ENCODE peak calls at places on chromosomes 12 and 14, in six cellular contexts. One of them, this sample, is unnamed.

GRCh38 chr12:111444314-111444705 is 38.6 kb downstream of the SH2B3 start:
- DNase-seq in CD8-positive, alpha-beta T cell: no peak
- DNase-seq in stimulated activated effector memory CD8-positive, alpha-beta T cell treated with anti-CD3 and anti-CD28 coated beads, Interleukin-12 subunit alpha, Interleukin-12 subunit beta, amount 100 ng/mL, for 72 hours: no peak
- DNase-seq in transverse colon: peak
- DNase-seq in sciatic nerve: no peak
- DNase-seq in NCI-H460: no peak
- DNase-seq in this sample: no peak

GRCh38 chr14:52286659-52287649 is 19.5 kb downstream of the PTGDR start:
- DNase-seq in CD8-positive, alpha-beta T cell: no peak
- DNase-seq in stimulated activated effector memory CD8-positive, alpha-beta T cell treated with anti-CD3 and anti-CD28 coated beads, Interleukin-12 subunit alpha, Interleukin-12 subunit beta, amount 100 ng/mL, for 72 hours: no peak
- DNase-seq in transverse colon: no peak
- DNase-seq in sciatic nerve: no peak
- DNase-seq in NCI-H460: no peak
- DNase-seq in this sample: peak

GRCh38 chr12:16606936-16607335 is 974 bp upstream of the LMO3 start:
- DNase-seq in CD8-positive, alpha-beta T cell: no peak
- DNase-seq in stimulated activated effector memory CD8-positive, alpha-beta T cell treated with anti-CD3 and anti-CD28 coated beads, Interleukin-12 subunit alpha, Interleukin-12 subunit beta, amount 100 ng/mL, for 72 hours: no peak
- DNase-seq in transverse colon: no peak
- DNase-seq in sciatic nerve: no peak
- DNase-seq in NCI-H460: no peak
- DNase-seq in this sample: no peak

GRCh38 chr12:89970646-89971192 is 262.1 kb upstream of the ATP2B1 start:
- DNase-seq in CD8-positive, alpha-beta T cell: no peak
- DNase-seq in stimulated activated effector memory CD8-positive, alpha-beta T cell treated with anti-CD3 and anti-CD28 coated beads, Interleukin-12 subunit alpha, Interleukin-12 subunit beta, amount 100 ng/mL, for 72 hours: no peak
- DNase-seq in transverse colon: no peak
- DNase-seq in sciatic nerve: no peak
- DNase-seq in NCI-H460: no peak
- DNase-seq in this sample: no peak

GRCh38 chr14:80350707-80351106 is 139.4 kb upstream of the DIO2 start:
- DNase-seq in CD8-positive, alpha-beta T cell: no peak
- DNase-seq in stimulated activated effector memory CD8-positive, alpha-beta T cell treated with anti-CD3 and anti-CD28 coated beads, Interleukin-12 subunit alpha, Interleukin-12 subunit beta, amount 100 ng/mL, for 72 hours: no peak
- DNase-seq in transverse colon: no peak
- DNase-seq in sciatic nerve: no peak
- DNase-seq in NCI-H460: no peak
- DNase-seq in this sample: peak

GRCh38 chr12:4164591-4165558 is 108.7 kb upstream of the CCND2 start:
- DNase-seq in CD8-positive, alpha-beta T cell: peak
- DNase-seq in stimulated activated effector memory CD8-positive, alpha-beta T cell treated with anti-CD3 and anti-CD28 coated beads, Interleukin-12 subunit alpha, Interleukin-12 subunit beta, amount 100 ng/mL, for 72 hours: peak
- DNase-seq in transverse colon: peak
- DNase-seq in sciatic nerve: peak
- DNase-seq in NCI-H460: no peak
- DNase-seq in this sample: peak

GRCh38 chr12:68304626-68305025 is 27.5 kb downstream of the MDM1 start:
- DNase-seq in CD8-positive, alpha-beta T cell: no peak
- DNase-seq in stimulated activated effector memory CD8-positive, alpha-beta T cell treated with anti-CD3 and anti-CD28 coated beads, Interleukin-12 subunit alpha, Interleukin-12 subunit beta, amount 100 ng/mL, for 72 hours: no peak
- DNase-seq in transverse colon: no peak
- DNase-seq in sciatic nerve: no peak
- DNase-seq in NCI-H460: no peak
- DNase-seq in this sample: peak

GRCh38 chr14:52262600-52262999 is 4.9 kb upstream of the PTGDR start:
- DNase-seq in CD8-positive, alpha-beta T cell: no peak
- DNase-seq in stimulated activated effector memory CD8-positive, alpha-beta T cell treated with anti-CD3 and anti-CD28 coated beads, Interleukin-12 subunit alpha, Interleukin-12 subunit beta, amount 100 ng/mL, for 72 hours: no peak
- DNase-seq in transverse colon: no peak
- DNase-seq in sciatic nerve: no peak
- DNase-seq in NCI-H460: no peak
- DNase-seq in this sample: no peak

GRCh38 chr12:58148405-58148804 is 207.0 kb downstream of the ATP23 start:
- DNase-seq in CD8-positive, alpha-beta T cell: no peak
- DNase-seq in stimulated activated effector memory CD8-positive, alpha-beta T cell treated with anti-CD3 and anti-CD28 coated beads, Interleukin-12 subunit alpha, Interleukin-12 subunit beta, amount 100 ng/mL, for 72 hours: no peak
- DNase-seq in transverse colon: no peak
- DNase-seq in sciatic nerve: no peak
- DNase-seq in NCI-H460: no peak
- DNase-seq in this sample: peak

GRCh38 chr12:96177013-96177412 is 17.2 kb upstream of the ELK3 start:
- DNase-seq in CD8-positive, alpha-beta T cell: no peak
- DNase-seq in stimulated activated effector memory CD8-positive, alpha-beta T cell treated with anti-CD3 and anti-CD28 coated beads, Interleukin-12 subunit alpha, Interleukin-12 subunit beta, amount 100 ng/mL, for 72 hours: peak
- DNase-seq in transverse colon: no peak
- DNase-seq in sciatic nerve: no peak
- DNase-seq in NCI-H460: no peak
- DNase-seq in this sample: peak

GRCh38 chr14:105861985-105862465 is 335.6 kb downstream of the TMEM121 start:
- DNase-seq in CD8-positive, alpha-beta T cell: peak
- DNase-seq in stimulated activated effector memory CD8-positive, alpha-beta T cell treated with anti-CD3 and anti-CD28 coated beads, Interleukin-12 subunit alpha, Interleukin-12 subunit beta, amount 100 ng/mL, for 72 hours: no peak
- DNase-seq in transverse colon: peak
- DNase-seq in sciatic nerve: peak
- DNase-seq in NCI-H460: no peak
- DNase-seq in this sample: no peak

GRCh38 chr12:75656650-75657049 is 145.2 kb upstream of the KRR1 start:
- DNase-seq in CD8-positive, alpha-beta T cell: no peak
- DNase-seq in stimulated activated effector memory CD8-positive, alpha-beta T cell treated with anti-CD3 and anti-CD28 coated beads, Interleukin-12 subunit alpha, Interleukin-12 subunit beta, amount 100 ng/mL, for 72 hours: no peak
- DNase-seq in transverse colon: no peak
- DNase-seq in sciatic nerve: no peak
- DNase-seq in NCI-H460: peak
- DNase-seq in this sample: peak

GRCh38 chr14:105617201-105617777 is 90.9 kb downstream of the TMEM121 start:
- DNase-seq in CD8-positive, alpha-beta T cell: no peak
- DNase-seq in stimulated activated effector memory CD8-positive, alpha-beta T cell treated with anti-CD3 and anti-CD28 coated beads, Interleukin-12 subunit alpha, Interleukin-12 subunit beta, amount 100 ng/mL, for 72 hours: no peak
- DNase-seq in transverse colon: no peak
- DNase-seq in sciatic nerve: no peak
- DNase-seq in NCI-H460: no peak
- DNase-seq in this sample: no peak

GRCh38 chr14:99803803-99804202 is 10.6 kb downstream of the EML1 start:
- DNase-seq in CD8-positive, alpha-beta T cell: no peak
- DNase-seq in stimulated activated effector memory CD8-positive, alpha-beta T cell treated with anti-CD3 and anti-CD28 coated beads, Interleukin-12 subunit alpha, Interleukin-12 subunit beta, amount 100 ng/mL, for 72 hours: no peak
- DNase-seq in transverse colon: no peak
- DNase-seq in sciatic nerve: no peak
- DNase-seq in NCI-H460: no peak
- DNase-seq in this sample: no peak

GRCh38 chr14:85686908-85687307 is 157.0 kb downstream of the FLRT2 start:
- DNase-seq in CD8-positive, alpha-beta T cell: no peak
- DNase-seq in stimulated activated effector memory CD8-positive, alpha-beta T cell treated with anti-CD3 and anti-CD28 coated beads, Interleukin-12 subunit alpha, Interleukin-12 subunit beta, amount 100 ng/mL, for 72 hours: no peak
- DNase-seq in transverse colon: no peak
- DNase-seq in sciatic nerve: no peak
- DNase-seq in NCI-H460: no peak
- DNase-seq in this sample: no peak

GRCh38 chr12:125418902-125419564 is 353.8 kb downstream of the AACS start:
- DNase-seq in CD8-positive, alpha-beta T cell: no peak
- DNase-seq in stimulated activated effector memory CD8-positive, alpha-beta T cell treated with anti-CD3 and anti-CD28 coated beads, Interleukin-12 subunit alpha, Interleukin-12 subunit beta, amount 100 ng/mL, for 72 hours: no peak
- DNase-seq in transverse colon: no peak
- DNase-seq in sciatic nerve: no peak
- DNase-seq in NCI-H460: no peak
- DNase-seq in this sample: no peak

GRCh38 chr12:55932546-55932919 is 1.6 kb downstream of the DGKA start:
- DNase-seq in CD8-positive, alpha-beta T cell: peak
- DNase-seq in stimulated activated effector memory CD8-positive, alpha-beta T cell treated with anti-CD3 and anti-CD28 coated beads, Interleukin-12 subunit alpha, Interleukin-12 subunit beta, amount 100 ng/mL, for 72 hours: peak
- DNase-seq in transverse colon: peak
- DNase-seq in sciatic nerve: no peak
- DNase-seq in NCI-H460: no peak
- DNase-seq in this sample: peak

GRCh38 chr12:98838282-98838681 is 193.2 kb downstream of the APAF1 start:
- DNase-seq in CD8-positive, alpha-beta T cell: no peak
- DNase-seq in stimulated activated effector memory CD8-positive, alpha-beta T cell treated with anti-CD3 and anti-CD28 coated beads, Interleukin-12 subunit alpha, Interleukin-12 subunit beta, amount 100 ng/mL, for 72 hours: no peak
- DNase-seq in transverse colon: no peak
- DNase-seq in sciatic nerve: no peak
- DNase-seq in NCI-H460: peak
- DNase-seq in this sample: peak

GRCh38 chr12:105451211-105451610 is 120.7 kb downstream of the C12orf75 start:
- DNase-seq in CD8-positive, alpha-beta T cell: no peak
- DNase-seq in stimulated activated effector memory CD8-positive, alpha-beta T cell treated with anti-CD3 and anti-CD28 coated beads, Interleukin-12 subunit alpha, Interleukin-12 subunit beta, amount 100 ng/mL, for 72 hours: no peak
- DNase-seq in transverse colon: no peak
- DNase-seq in sciatic nerve: no peak
- DNase-seq in NCI-H460: no peak
- DNase-seq in this sample: peak

GRCh38 chr14:20415723-20416622 is 2.7 kb upstream of the TEP1 start:
- DNase-seq in CD8-positive, alpha-beta T cell: no peak
- DNase-seq in stimulated activated effector memory CD8-positive, alpha-beta T cell treated with anti-CD3 and anti-CD28 coated beads, Interleukin-12 subunit alpha, Interleukin-12 subunit beta, amount 100 ng/mL, for 72 hours: peak
- DNase-seq in transverse colon: peak
- DNase-seq in sciatic nerve: no peak
- DNase-seq in NCI-H460: peak
- DNase-seq in this sample: peak

GRCh38 chr14:61280092-61280525 is 1.0 kb downstream of the TMEM30B start:
- DNase-seq in CD8-positive, alpha-beta T cell: peak
- DNase-seq in stimulated activated effector memory CD8-positive, alpha-beta T cell treated with anti-CD3 and anti-CD28 coated beads, Interleukin-12 subunit alpha, Interleukin-12 subunit beta, amount 100 ng/mL, for 72 hours: no peak
- DNase-seq in transverse colon: peak
- DNase-seq in sciatic nerve: no peak
- DNase-seq in NCI-H460: no peak
- DNase-seq in this sample: no peak

GRCh38 chr14:90658541-90658967 is 157.7 kb downstream of the TTC7B start:
- DNase-seq in CD8-positive, alpha-beta T cell: no peak
- DNase-seq in stimulated activated effector memory CD8-positive, alpha-beta T cell treated with anti-CD3 and anti-CD28 coated beads, Interleukin-12 subunit alpha, Interleukin-12 subunit beta, amount 100 ng/mL, for 72 hours: no peak
- DNase-seq in transverse colon: no peak
- DNase-seq in sciatic nerve: no peak
- DNase-seq in NCI-H460: no peak
- DNase-seq in this sample: peak

GRCh38 chr12:1318327-1319031 is 275.9 kb downstream of the FBXL14 start:
- DNase-seq in CD8-positive, alpha-beta T cell: no peak
- DNase-seq in stimulated activated effector memory CD8-positive, alpha-beta T cell treated with anti-CD3 and anti-CD28 coated beads, Interleukin-12 subunit alpha, Interleukin-12 subunit beta, amount 100 ng/mL, for 72 hours: no peak
- DNase-seq in transverse colon: no peak
- DNase-seq in sciatic nerve: peak
- DNase-seq in NCI-H460: no peak
- DNase-seq in this sample: peak

GRCh38 chr12:92297405-92297804 is 151.8 kb upstream of the BTG1 start:
- DNase-seq in CD8-positive, alpha-beta T cell: no peak
- DNase-seq in stimulated activated effector memory CD8-positive, alpha-beta T cell treated with anti-CD3 and anti-CD28 coated beads, Interleukin-12 subunit alpha, Interleukin-12 subunit beta, amount 100 ng/mL, for 72 hours: no peak
- DNase-seq in transverse colon: no peak
- DNase-seq in sciatic nerve: no peak
- DNase-seq in NCI-H460: no peak
- DNase-seq in this sample: no peak

GRCh38 chr12:121196902-121197301 is 13.0 kb upstream of the P2RX4 start:
- DNase-seq in CD8-positive, alpha-beta T cell: no peak
- DNase-seq in stimulated activated effector memory CD8-positive, alpha-beta T cell treated with anti-CD3 and anti-CD28 coated beads, Interleukin-12 subunit alpha, Interleukin-12 subunit beta, amount 100 ng/mL, for 72 hours: no peak
- DNase-seq in transverse colon: no peak
- DNase-seq in sciatic nerve: no peak
- DNase-seq in NCI-H460: no peak
- DNase-seq in this sample: no peak

GRCh38 chr14:84399296-84399910 is 1130.5 kb upstream of the FLRT2 start:
- DNase-seq in CD8-positive, alpha-beta T cell: no peak
- DNase-seq in stimulated activated effector memory CD8-positive, alpha-beta T cell treated with anti-CD3 and anti-CD28 coated beads, Interleukin-12 subunit alpha, Interleukin-12 subunit beta, amount 100 ng/mL, for 72 hours: no peak
- DNase-seq in transverse colon: no peak
- DNase-seq in sciatic nerve: no peak
- DNase-seq in NCI-H460: no peak
- DNase-seq in this sample: no peak

GRCh38 chr12:89350260-89350659 is 2.0 kb downstream of the DUSP6 start:
- DNase-seq in CD8-positive, alpha-beta T cell: no peak
- DNase-seq in stimulated activated effector memory CD8-positive, alpha-beta T cell treated with anti-CD3 and anti-CD28 coated beads, Interleukin-12 subunit alpha, Interleukin-12 subunit beta, amount 100 ng/mL, for 72 hours: no peak
- DNase-seq in transverse colon: no peak
- DNase-seq in sciatic nerve: no peak
- DNase-seq in NCI-H460: no peak
- DNase-seq in this sample: no peak

GRCh38 chr12:94725375-94726168 is 75.2 kb upstream of the TMCC3 start:
- DNase-seq in CD8-positive, alpha-beta T cell: no peak
- DNase-seq in stimulated activated effector memory CD8-positive, alpha-beta T cell treated with anti-CD3 and anti-CD28 coated beads, Interleukin-12 subunit alpha, Interleukin-12 subunit beta, amount 100 ng/mL, for 72 hours: no peak
- DNase-seq in transverse colon: peak
- DNase-seq in sciatic nerve: no peak
- DNase-seq in NCI-H460: peak
- DNase-seq in this sample: peak

GRCh38 chr14:70448633-70449032 is 3.3 kb upstream of the ADAM21 start:
- DNase-seq in CD8-positive, alpha-beta T cell: no peak
- DNase-seq in stimulated activated effector memory CD8-positive, alpha-beta T cell treated with anti-CD3 and anti-CD28 coated beads, Interleukin-12 subunit alpha, Interleukin-12 subunit beta, amount 100 ng/mL, for 72 hours: no peak
- DNase-seq in transverse colon: no peak
- DNase-seq in sciatic nerve: no peak
- DNase-seq in NCI-H460: no peak
- DNase-seq in this sample: peak

GRCh38 chr14:71247106-71247505 is 339.8 kb downstream of the PCNX1 start:
- DNase-seq in CD8-positive, alpha-beta T cell: no peak
- DNase-seq in stimulated activated effector memory CD8-positive, alpha-beta T cell treated with anti-CD3 and anti-CD28 coated beads, Interleukin-12 subunit alpha, Interleukin-12 subunit beta, amount 100 ng/mL, for 72 hours: no peak
- DNase-seq in transverse colon: no peak
- DNase-seq in sciatic nerve: no peak
- DNase-seq in NCI-H460: no peak
- DNase-seq in this sample: peak

GRCh38 chr12:186006-186625 is 27.8 kb downstream of the SLC6A12 start:
- DNase-seq in CD8-positive, alpha-beta T cell: no peak
- DNase-seq in stimulated activated effector memory CD8-positive, alpha-beta T cell treated with anti-CD3 and anti-CD28 coated beads, Interleukin-12 subunit alpha, Interleukin-12 subunit beta, amount 100 ng/mL, for 72 hours: no peak
- DNase-seq in transverse colon: no peak
- DNase-seq in sciatic nerve: no peak
- DNase-seq in NCI-H460: no peak
- DNase-seq in this sample: no peak

GRCh38 chr14:93042968-93043940 is 72.5 kb downstream of the ITPK1 start:
- DNase-seq in CD8-positive, alpha-beta T cell: no peak
- DNase-seq in stimulated activated effector memory CD8-positive, alpha-beta T cell treated with anti-CD3 and anti-CD28 coated beads, Interleukin-12 subunit alpha, Interleukin-12 subunit beta, amount 100 ng/mL, for 72 hours: no peak
- DNase-seq in transverse colon: peak
- DNase-seq in sciatic nerve: no peak
- DNase-seq in NCI-H460: peak
- DNase-seq in this sample: peak

GRCh38 chr12:69105101-69105613 is 134.2 kb upstream of the CPSF6 start:
- DNase-seq in CD8-positive, alpha-beta T cell: no peak
- DNase-seq in stimulated activated effector memory CD8-positive, alpha-beta T cell treated with anti-CD3 and anti-CD28 coated beads, Interleukin-12 subunit alpha, Interleukin-12 subunit beta, amount 100 ng/mL, for 72 hours: no peak
- DNase-seq in transverse colon: no peak
- DNase-seq in sciatic nerve: no peak
- DNase-seq in NCI-H460: no peak
- DNase-seq in this sample: no peak

GRCh38 chr14:101501341-101501740 is 60.0 kb upstream of the DIO3 start:
- DNase-seq in CD8-positive, alpha-beta T cell: no peak
- DNase-seq in stimulated activated effector memory CD8-positive, alpha-beta T cell treated with anti-CD3 and anti-CD28 coated beads, Interleukin-12 subunit alpha, Interleukin-12 subunit beta, amount 100 ng/mL, for 72 hours: no peak
- DNase-seq in transverse colon: no peak
- DNase-seq in sciatic nerve: peak
- DNase-seq in NCI-H460: no peak
- DNase-seq in this sample: no peak

GRCh38 chr12:10052111-10052913 is 21.8 kb downstream of the CLEC9A start:
- DNase-seq in CD8-positive, alpha-beta T cell: no peak
- DNase-seq in stimulated activated effector memory CD8-positive, alpha-beta T cell treated with anti-CD3 and anti-CD28 coated beads, Interleukin-12 subunit alpha, Interleukin-12 subunit beta, amount 100 ng/mL, for 72 hours: no peak
- DNase-seq in transverse colon: no peak
- DNase-seq in sciatic nerve: no peak
- DNase-seq in NCI-H460: no peak
- DNase-seq in this sample: no peak

GRCh38 chr14:95979339-95980042 is 59.7 kb upstream of the C14orf132 start:
- DNase-seq in CD8-positive, alpha-beta T cell: no peak
- DNase-seq in stimulated activated effector memory CD8-positive, alpha-beta T cell treated with anti-CD3 and anti-CD28 coated beads, Interleukin-12 subunit alpha, Interleukin-12 subunit beta, amount 100 ng/mL, for 72 hours: no peak
- DNase-seq in transverse colon: no peak
- DNase-seq in sciatic nerve: no peak
- DNase-seq in NCI-H460: no peak
- DNase-seq in this sample: no peak

GRCh38 chr12:80711866-80712265 is 4.4 kb downstream of the MYF6 start:
- DNase-seq in CD8-positive, alpha-beta T cell: no peak
- DNase-seq in stimulated activated effector memory CD8-positive, alpha-beta T cell treated with anti-CD3 and anti-CD28 coated beads, Interleukin-12 subunit alpha, Interleukin-12 subunit beta, amount 100 ng/mL, for 72 hours: no peak
- DNase-seq in transverse colon: no peak
- DNase-seq in sciatic nerve: no peak
- DNase-seq in NCI-H460: no peak
- DNase-seq in this sample: no peak